ENCODE peak calls at places on chromosomes 5 and 9, in six cellular contexts. Z, M, H, B, L and O are unnamed samples. For H3K4me1, the result is how much of the 10 kb centered on the place peaks cover.

GRCh38 chr5:9350301-9350797 is 195.5 kb downstream of the SEMA5A start:
- DNase-seq in Z (no peak), M (no peak), H (no peak), B (no peak), L (no peak), O (no peak)

GRCh38 chr5:179123491-179124328 is 63.5 kb downstream of the ZNF354C start:
- DNase-seq in Z (no peak), M (no peak), H (no peak), B (no peak), L (no peak), O (no peak)

GRCh38 chr5:35141739-35142138 is 88.5 kb downstream of the PRLR start:
- DNase-seq in Z (no peak), M (no peak), H (no peak), B (no peak), L (no peak), O (no peak)

GRCh38 chr5:1041225-1042186 is 32.9 kb downstream of the NKD2 start:
- DNase-seq in Z (no peak), M (no peak), H (no peak), B (no peak), L (no peak), O (no peak)

GRCh38 chr5:55821731-55822512 is 29.2 kb upstream of the IL31RA start:
- DNase-seq in Z (peak), M (peak), H (peak), B (peak), L (peak), O (peak)

GRCh38 chr5:113099822-113100221 is 123.2 kb downstream of the DCP2 start:
- DNase-seq in Z (no peak), M (no peak), H (no peak), B (no peak), L (no peak), O (no peak)

GRCh38 chr5:137128012-137128411 is 371.1 kb downstream of the SPOCK1 start:
- DNase-seq in Z (no peak), M (peak), H (no peak), B (no peak), L (no peak), O (no peak)

GRCh38 chr9:306907-307306 is 92.2 kb downstream of the DOCK8 start:
- DNase-seq in Z (peak), M (peak), H (no peak), B (no peak), L (no peak), O (no peak)

GRCh38 chr5:132204736-132205135 is 22.9 kb downstream of the P4HA2 start:
- DNase-seq in Z (no peak), M (no peak), H (no peak), B (no peak), L (no peak), O (no peak)

GRCh38 chr5:132204330-132204729 is 23.3 kb downstream of the P4HA2 start:
- DNase-seq in Z (no peak), M (no peak), H (no peak), B (no peak), L (no peak), O (no peak)

GRCh38 chr5:132203916-132204315 is 23.7 kb downstream of the P4HA2 start:
- DNase-seq in Z (no peak), M (no peak), H (no peak), B (no peak), L (no peak), O (no peak)

GRCh38 chr5:132206782-132207181 is 20.9 kb downstream of the P4HA2 start:
- DNase-seq in Z (no peak), M (no peak), H (no peak), B (no peak), L (no peak), O (no peak)

DNA sequence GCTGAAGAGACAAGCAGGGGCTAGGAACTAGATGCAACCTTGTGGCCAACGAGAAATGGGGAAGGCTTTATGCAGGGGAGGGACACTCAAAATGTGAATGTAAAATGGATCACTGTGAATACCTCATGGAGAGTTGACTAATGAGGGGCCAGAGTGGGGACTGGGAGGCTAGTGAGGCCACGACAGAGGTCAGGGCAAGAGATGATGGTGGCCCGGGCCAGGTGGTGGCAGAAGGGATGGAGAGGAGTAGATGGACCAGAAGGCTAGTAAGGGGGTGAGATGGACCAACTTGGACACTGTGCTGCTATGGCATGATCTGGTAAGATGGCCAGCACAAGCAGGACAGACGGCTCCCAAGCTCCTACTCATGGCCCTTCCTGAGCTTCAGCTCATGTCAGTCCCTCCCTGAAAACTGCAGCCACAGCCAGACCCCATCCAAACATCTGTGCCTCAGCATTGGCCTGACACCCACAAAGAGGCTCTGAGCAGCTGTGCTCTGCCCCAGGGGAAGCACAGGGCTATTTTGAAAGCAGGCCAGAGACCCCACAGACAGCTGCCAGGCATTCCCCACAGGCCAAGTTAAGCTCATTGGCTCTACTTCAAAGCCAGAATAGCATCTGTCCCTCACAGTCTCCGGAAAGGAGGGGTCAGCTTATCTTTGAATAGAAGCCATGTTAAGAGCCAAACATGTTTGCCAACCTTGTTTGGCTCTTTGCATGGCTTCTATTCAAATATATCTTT is 22.1 kb downstream of the P4HA2 start:
- DNase-seq in Z (no peak), M (peak), H (no peak), B (no peak), L (peak), O (no peak)
- H3K4me1 ChIP-seq in Z (under half), M (half or more), H (under half), B (under half), L (under half), O (under half)

GRCh38 chr5:132322266-132322665 is 28.1 kb downstream of the SLC22A4 start:
- DNase-seq in Z (peak), M (no peak), H (no peak), B (no peak), L (no peak), O (no peak)
- H3K4me3 ChIP-seq in Z (peak), M (no peak), H (no peak), B (no peak), L (no peak), O (no peak)

GRCh38 chr5:166382031-166382430 is 1909.4 kb upstream of the WWC1 start:
- DNase-seq in Z (peak), M (no peak), H (no peak), B (no peak), L (no peak), O (no peak)
- TF ChIP-seq CTCF in Z (peak), M (no peak), H (no peak), B (no peak), L (no peak), O (no peak)

GRCh38 chr5:133247145-133247709 is 195.4 kb downstream of the HSPA4 start:
- DNase-seq in Z (no peak), M (no peak), H (no peak), B (no peak), L (no peak), O (no peak)
- H3K4me1 ChIP-seq in Z (under half), M (under half), H (under half), B (under half), L (under half), O (under half)

GRCh38 chr5:78989080-78989479 is 4.0 kb upstream of the ARSB start:
- DNase-seq in Z (no peak), M (no peak), H (no peak), B (no peak), L (no peak), O (no peak)

GRCh38 chr5:78997090-78997489 is 12.0 kb upstream of the ARSB start:
- DNase-seq in Z (no peak), M (no peak), H (no peak), B (no peak), L (no peak), O (no peak)

GRCh38 chr5:78993165-78993564 is 8.1 kb upstream of the ARSB start:
- DNase-seq in Z (no peak), M (no peak), H (no peak), B (no peak), L (no peak), O (no peak)

GRCh38 chr5:78995521-78995920 is 10.4 kb upstream of the ARSB start:
- DNase-seq in Z (no peak), M (no peak), H (no peak), B (no peak), L (no peak), O (no peak)

GRCh38 chr5:78992136-78992535 is 7.0 kb upstream of the ARSB start:
- DNase-seq in Z (no peak), M (no peak), H (no peak), B (no peak), L (no peak), O (no peak)
- H3K4me3 ChIP-seq in Z (no peak), M (no peak), H (no peak), B (no peak), L (no peak), O (no peak)

DNA sequence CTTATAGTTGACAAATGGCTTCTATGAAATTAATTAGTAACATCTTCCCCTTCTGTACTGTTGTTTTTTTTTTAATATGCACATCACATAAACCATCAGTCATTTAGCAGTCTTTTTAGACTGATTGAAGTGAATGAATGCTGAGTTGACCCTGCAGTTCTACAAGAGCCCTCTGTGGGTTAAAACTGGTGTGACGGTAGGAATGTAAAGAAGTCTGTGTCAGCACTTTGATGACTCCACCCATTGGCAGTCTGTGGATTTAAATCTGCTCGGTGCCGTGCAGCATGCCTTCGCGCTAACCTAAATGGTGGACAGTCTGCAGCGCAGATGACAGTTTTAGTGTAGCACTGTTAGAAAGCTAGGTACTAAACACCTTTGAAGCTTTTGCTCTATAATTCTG is 3.1 kb downstream of the GTF3C4 start:
- DNase-seq in Z (peak), M (no peak), H (no peak), B (no peak), L (no peak), O (no peak)
- TF ChIP-seq CTCF in Z (peak), M (no peak), H (no peak), B (no peak), L (peak), O (no peak)

DNA sequence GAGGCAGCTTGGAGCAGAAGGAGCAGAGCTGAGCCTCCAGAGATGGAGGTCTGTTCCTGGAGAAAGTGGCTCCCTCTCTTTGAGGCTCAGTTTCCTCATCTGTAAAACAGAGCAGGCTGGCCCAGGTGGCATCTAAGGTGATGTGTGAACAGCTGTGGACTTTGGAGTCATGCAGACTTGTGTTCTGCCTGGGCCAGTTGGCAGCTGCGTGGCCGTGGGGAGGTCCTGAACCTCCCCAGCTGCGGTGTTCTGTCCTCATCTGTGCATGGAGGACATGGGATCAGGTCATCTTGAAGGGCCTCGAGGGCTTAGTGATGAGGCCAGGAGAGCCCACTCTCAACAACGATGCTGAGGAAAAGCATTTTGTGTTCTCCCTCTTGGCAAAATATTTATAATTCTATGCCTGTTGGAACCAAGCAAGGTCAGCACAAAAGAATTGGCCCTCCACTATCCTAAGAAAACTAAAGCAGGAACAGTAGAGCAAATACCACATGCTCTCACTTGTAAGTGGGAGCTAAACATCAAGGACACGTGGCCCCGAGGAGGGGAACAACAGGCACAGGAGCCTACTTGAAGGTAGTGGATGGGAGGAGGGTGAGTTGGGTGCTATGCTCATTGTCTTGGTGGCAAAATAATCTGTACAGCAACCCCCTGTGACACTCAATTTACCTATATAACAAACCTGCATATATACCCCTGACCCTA is 63.2 kb upstream of the COL15A1 start:
- DNase-seq in Z (no peak), M (peak), H (no peak), B (no peak), L (no peak), O (no peak)
- H3K4me1 ChIP-seq in Z (under half), M (under half), H (under half), B (under half), L (under half), O (under half)

GRCh38 chr9:125761685-125762084 is 14.5 kb downstream of the PBX3 start:
- DNase-seq in Z (no peak), M (no peak), H (no peak), B (no peak), L (no peak), O (no peak)

GRCh38 chr9:125757834-125758233 is 10.7 kb downstream of the PBX3 start:
- DNase-seq in Z (no peak), M (no peak), H (no peak), B (no peak), L (no peak), O (no peak)

GRCh38 chr9:125759812-125760134 is 12.6 kb downstream of the PBX3 start:
- DNase-seq in Z (peak), M (no peak), H (no peak), B (no peak), L (no peak), O (no peak)

GRCh38 chr9:125760537-125760936 is 13.4 kb downstream of the PBX3 start:
- DNase-seq in Z (no peak), M (no peak), H (no peak), B (no peak), L (no peak), O (no peak)

DNA sequence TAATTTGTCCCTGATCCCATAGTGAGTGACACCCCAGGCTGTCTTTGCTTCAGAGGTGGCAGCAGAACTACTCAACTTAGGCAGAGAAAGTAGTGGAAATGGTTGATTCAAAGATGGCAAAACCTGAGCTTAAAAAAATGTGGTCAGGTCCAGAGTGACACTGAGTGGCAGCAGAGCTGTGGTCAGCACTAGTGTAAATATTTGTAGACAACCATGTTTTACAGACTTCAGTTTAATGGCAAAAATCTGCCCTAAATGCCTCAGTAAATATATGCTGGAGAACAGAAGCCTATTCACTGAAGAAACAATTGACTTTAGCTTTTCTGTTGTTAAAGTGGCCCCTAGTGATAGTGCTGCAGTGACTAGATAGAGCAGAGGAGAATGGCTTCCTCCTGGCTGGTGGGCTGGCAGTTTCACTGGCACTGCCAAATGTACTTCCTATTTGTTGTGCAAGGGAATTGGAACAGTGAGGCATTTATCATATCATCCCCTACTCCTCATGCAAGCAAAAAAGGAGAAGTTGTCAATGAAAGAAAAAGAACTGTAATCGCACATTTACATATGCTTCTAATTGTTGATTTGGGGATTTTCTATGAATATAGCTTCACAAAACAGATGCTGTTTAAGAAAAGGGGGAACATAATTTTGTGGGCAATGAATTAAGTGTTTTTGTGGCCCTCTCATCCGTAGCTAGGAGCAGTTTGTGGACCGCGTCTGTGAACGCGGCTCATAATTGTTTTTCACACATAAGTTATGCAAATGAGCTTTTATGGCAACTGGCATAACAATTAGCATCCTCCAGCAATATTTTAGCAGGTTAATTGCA is 12.0 kb downstream of the PBX3 start:
- DNase-seq in Z (peak), M (no peak), H (peak), B (peak), L (peak), O (no peak)
- H3K4me3 ChIP-seq in Z (peak), M (no peak), H (peak), B (peak), L (peak), O (no peak)